ENCODE peak calls at places on chromosomes 2 and 18, in seven cellular contexts. D is PC-9, B is hepatocyte, N is mammary epithelial cell, X is GM23248, E is H1, G is HCT116. F is an unnamed sample.
A peak's percentile ranks its signal among the peaks of the same experiment; 100 is the strongest.

GRCh38 chr18:7987284-7987976 is 420.3 kb downstream of the PTPRM start:
- DNase-seq in D (no peak), B (no peak), N (peak; percentile 12), X (peak; percentile 82), E (no peak), G (no peak), F (peak; percentile 59)

GRCh38 chr2:239193925-239194687 is 206.7 kb downstream of the HDAC4 start:
- DNase-seq in D (no peak), B (no peak), N (no peak), X (peak; percentile 18), E (peak; percentile 55), G (no peak), F (no peak)

GRCh38 chr2:218961229-218961628 is 1.8 kb downstream of the CDK5R2 start:
- DNase-seq in D (no peak), B (no peak), N (no peak), X (no peak), E (no peak), G (no peak), F (no peak)

GRCh38 chr2:64101141-64101591 is 43.1 kb downstream of the PELI1 start:
- DNase-seq in D (no peak), B (no peak), N (no peak), X (peak; percentile 59), E (no peak), G (no peak), F (no peak)

GRCh38 chr2:188869560-188869959 is 104.6 kb upstream of the COL3A1 start:
- DNase-seq in D (no peak), B (peak; percentile 7), N (no peak), X (peak; percentile 55), E (no peak), G (no peak), F (no peak)

GRCh38 chr2:120736955-120737801 is 1.5 kb downstream of the GLI2 start:
- DNase-seq in D (peak; percentile 45), B (peak; percentile 84), N (peak; percentile 5), X (peak; percentile 90), E (peak; percentile 72), G (no peak), F (peak; percentile 62)

GRCh38 chr2:212021947-212022346 is 516.7 kb downstream of the ERBB4 start:
- DNase-seq in D (no peak), B (no peak), N (peak; percentile 74), X (peak; percentile 41), E (no peak), G (peak; percentile 3), F (peak; percentile 93)

GRCh38 chr2:18413794-18414396 is 146.6 kb downstream of the RDH14 start:
- DNase-seq in D (peak; percentile 5), B (peak; percentile 50), N (peak; percentile 78), X (peak; percentile 97), E (no peak), G (peak; percentile 24), F (peak; percentile 80)

GRCh38 chr2:25377822-25378421 is 36.2 kb upstream of the DNMT3A start:
- DNase-seq in D (no peak), B (no peak), N (no peak), X (no peak), E (peak; percentile 47), G (no peak), F (no peak)

GRCh38 chr2:1855150-1855549 is 110.8 kb upstream of the PXDN start:
- DNase-seq in D (no peak), B (peak; percentile 48), N (no peak), X (no peak), E (peak; percentile 69), G (no peak), F (no peak)

GRCh38 chr2:109293663-109294062 is 164.7 kb downstream of the SH3RF3 start:
- DNase-seq in D (no peak), B (no peak), N (no peak), X (no peak), E (no peak), G (no peak), F (no peak)

GRCh38 chr2:191165190-191165643 is 14.4 kb upstream of the STAT4 start:
- DNase-seq in D (peak; percentile 23), B (peak; percentile 58), N (peak; percentile 58), X (peak; percentile 77), E (no peak), G (peak; percentile 36), F (peak; percentile 80)

GRCh38 chr2:220779918-220780317 is 792.2 kb downstream of the EPHA4 start:
- DNase-seq in D (no peak), B (no peak), N (peak; percentile 77), X (peak; percentile 82), E (no peak), G (no peak), F (peak; percentile 87)

DNA sequence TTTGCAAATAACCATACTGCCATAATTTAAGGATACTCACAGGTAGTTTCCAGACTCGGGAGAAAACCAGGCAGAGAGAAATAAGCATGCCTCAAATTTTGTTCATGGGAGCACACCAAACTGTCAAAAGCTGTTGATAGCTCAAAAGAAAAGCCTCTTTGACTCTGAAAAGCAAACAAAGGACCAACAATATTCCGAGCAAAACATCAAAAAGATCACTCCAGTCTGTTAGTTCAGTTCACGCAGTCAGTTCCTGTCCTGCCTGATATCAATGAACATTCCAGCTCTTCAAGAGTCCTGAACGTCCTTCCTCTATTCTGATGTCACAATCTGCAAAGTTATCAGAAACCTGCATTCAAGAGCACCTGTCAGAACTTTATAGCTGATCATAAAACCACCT is 78.7 kb downstream of the RRM2 start:
- DNase-seq in D (no peak), B (no peak), N (no peak), X (no peak), E (no peak), G (no peak), F (no peak)
- H2AFZ ChIP-seq in D (no peak overlapping the region), B (no peak overlapping the region), N (no peak overlapping the region), X (no peak overlapping the region), E (no peak overlapping the region), G (no peak overlapping the region), F (no peak overlapping the region)

GRCh38 chr2:14634223-14634884 is 1.8 kb downstream of the LRATD1 start:
- DNase-seq in D (peak; percentile 70), B (peak; percentile 91), N (peak; percentile 86), X (peak; percentile 92), E (peak; percentile 87), G (no peak), F (peak; percentile 91)
- TF ChIP-seq EZH2 in D (no peak), B (no peak), N (no peak), X (no peak), E (peak; percentile 54), G (no peak), F (no peak)

GRCh38 chr2:216842634-216843033 is 17.2 kb downstream of the TNP1 start:
- DNase-seq in D (no peak), B (no peak), N (no peak), X (no peak), E (no peak), G (no peak), F (no peak)

GRCh38 chr2:216839626-216840132 is 20.2 kb downstream of the TNP1 start:
- DNase-seq in D (no peak), B (no peak), N (no peak), X (no peak), E (no peak), G (no peak), F (peak; percentile 16)

GRCh38 chr2:216837740-216838139 is 22.1 kb downstream of the TNP1 start:
- DNase-seq in D (no peak), B (no peak), N (no peak), X (no peak), E (no peak), G (no peak), F (no peak)

GRCh38 chr2:216833076-216833475 is 26.8 kb downstream of the TNP1 start:
- DNase-seq in D (no peak), B (no peak), N (no peak), X (no peak), E (no peak), G (no peak), F (no peak)

DNA sequence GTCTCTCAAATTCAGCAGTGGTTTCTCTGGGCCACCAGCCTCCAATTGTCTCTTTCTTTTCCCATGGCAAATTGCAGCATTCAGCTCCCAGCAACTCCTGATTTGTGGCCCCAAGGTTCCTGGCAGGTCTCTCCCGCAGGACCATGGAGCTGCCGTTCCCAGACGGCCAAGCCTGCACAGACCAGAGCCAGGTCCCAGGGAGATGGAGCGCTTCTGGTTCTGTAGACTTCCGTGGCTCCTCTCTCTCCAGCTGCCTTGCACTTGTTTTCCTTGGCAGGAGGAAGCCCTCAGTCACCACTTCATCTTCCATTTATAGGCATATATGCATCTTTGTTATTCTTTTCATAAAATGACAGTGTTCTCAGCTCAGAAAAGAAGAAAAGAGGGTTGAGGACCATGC is 21.7 kb downstream of the TNP1 start:
- DNase-seq in D (no peak), B (no peak), N (no peak), X (no peak), E (no peak), G (no peak), F (no peak)
- H2AFZ ChIP-seq in D (no peak overlapping the region), B (no peak overlapping the region), N (no peak overlapping the region), X (no peak overlapping the region), E (no peak overlapping the region), G (no peak overlapping the region), F (no peak overlapping the region)

GRCh38 chr2:157948856-157949255 is 72.7 kb upstream of the ACVR1 start:
- DNase-seq in D (no peak), B (no peak), N (no peak), X (no peak), E (no peak), G (no peak), F (no peak)
- TF ChIP-seq EZH2 in D (no peak), B (no peak), N (no peak), X (no peak), E (no peak), G (no peak), F (no peak)

DNA sequence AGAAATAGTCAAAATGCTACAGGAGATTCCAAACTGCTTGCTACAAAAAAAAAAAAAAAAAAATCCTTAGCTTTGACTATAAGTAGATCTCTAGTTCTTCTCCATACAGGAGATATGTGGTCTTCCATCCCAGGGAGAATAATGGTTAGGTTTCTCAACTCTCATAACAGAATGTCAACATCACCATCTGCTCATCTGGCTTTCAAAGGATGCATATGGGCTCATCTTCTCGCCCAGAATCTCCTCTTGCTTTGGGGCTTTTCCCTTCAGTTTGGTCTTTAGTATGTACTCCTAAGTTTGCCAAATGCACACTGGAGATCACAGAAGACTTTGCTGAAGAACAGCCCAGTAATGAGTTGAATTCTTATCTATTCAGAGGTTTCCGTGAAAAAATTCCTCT is 240.7 kb downstream of the NRXN1 start:
- DNase-seq in D (no peak), B (no peak), N (no peak), X (no peak), E (no peak), G (no peak), F (no peak)
- H2AFZ ChIP-seq in D (no peak overlapping the region), B (no peak overlapping the region), N (no peak overlapping the region), X (no peak overlapping the region), E (no peak overlapping the region), G (no peak overlapping the region), F (no peak overlapping the region)

GRCh38 chr2:60549250-60550150 is 4.0 kb downstream of the BCL11A start:
- DNase-seq in D (no peak), B (peak; percentile 67), N (peak; percentile 55), X (peak; percentile 73), E (peak; percentile 78), G (no peak), F (peak; percentile 38)
- TF ChIP-seq EZH2 in D (no peak), B (no peak), N (no peak), X (no peak), E (no peak), G (no peak), F (no peak)

F was measured in PC-3.